ENCODE peak calls at places on chromosomes 1 and 21, in nine cellular contexts. P, A, M, R, N, Y, B, L and U are unnamed samples.

GRCh38 chr1:19644761-19645543 is 841 bp downstream of the NBL1 start:
- DNase-seq in R (no peak), M (peak), B (no peak), Y (no peak), L (no peak), A (no peak), P (peak), N (no peak), U (no peak)

GRCh38 chr1:109786531-109787021 is 22.9 kb upstream of the EPS8L3 start:
- DNase-seq in N (peak), B (no peak), P (peak), Y (peak), M (peak), A (no peak), L (no peak), R (no peak), U (no peak)

GRCh38 chr1:78996791-78997190 is 9.7 kb downstream of the ADGRL4 start:
- DNase-seq in P (no peak), Y (no peak), M (no peak), A (no peak), L (no peak), N (no peak), B (no peak), R (no peak), U (no peak)

GRCh38 chr1:118970451-118970850 is 17.7 kb downstream of the TBX15 start:
- DNase-seq in P (no peak), A (no peak), N (no peak), B (no peak), Y (no peak), L (no peak), R (no peak), M (no peak), U (no peak)

GRCh38 chr1:208154040-208154439 is 90.1 kb downstream of the PLXNA2 start:
- DNase-seq in P (no peak), M (no peak), B (no peak), Y (no peak), R (no peak), A (no peak), L (no peak), N (no peak), U (no peak)

GRCh38 chr21:36790616-36791015 is 91.7 kb downstream of the SIM2 start:
- DNase-seq in Y (no peak), R (no peak), B (no peak), N (no peak), L (no peak), M (no peak), A (peak), P (no peak), U (no peak)

GRCh38 chr1:79588719-79589118 is 582.2 kb upstream of the ADGRL4 start:
- DNase-seq in B (no peak), L (no peak), R (no peak), A (no peak), M (no peak), N (no peak), P (no peak), Y (no peak), U (no peak)

GRCh38 chr1:178417858-178418257 is 78.9 kb downstream of the CLEC20A start:
- DNase-seq in P (no peak), B (no peak), L (peak), M (no peak), Y (no peak), A (peak), R (no peak), N (peak), U (peak)

GRCh38 chr1:227127891-227128290 is 187.8 kb downstream of the COQ8A start:
- DNase-seq in R (no peak), A (no peak), B (no peak), L (no peak), P (no peak), M (no peak), N (no peak), Y (no peak), U (no peak)

GRCh38 chr1:240258910-240259309 is 167.2 kb downstream of the FMN2 start:
- DNase-seq in B (no peak), Y (no peak), R (no peak), P (no peak), M (no peak), A (peak), L (peak), N (peak), U (peak)

GRCh38 chr1:59063501-59063900 is 233.4 kb upstream of the FGGY start:
- DNase-seq in N (no peak), B (no peak), L (no peak), P (no peak), A (no peak), M (no peak), R (no peak), Y (no peak), U (no peak)

GRCh38 chr1:12528021-12528852 is 89.8 kb downstream of the DHRS3 start:
- DNase-seq in B (peak), A (peak), N (peak), Y (peak), M (peak), R (peak), L (peak), P (peak), U (peak)

GRCh38 chr1:54253480-54253879 is 53.5 kb downstream of the MRPL37 start:
- DNase-seq in P (no peak), Y (no peak), R (peak), L (peak), M (no peak), B (no peak), A (peak), N (peak), U (peak)

GRCh38 chr1:54328117-54328636 is 78.0 kb downstream of the SSBP3 start:
- DNase-seq in N (no peak), M (no peak), L (no peak), A (peak), B (no peak), R (no peak), Y (no peak), P (no peak), U (no peak)

GRCh38 chr1:6127587-6128163 is 52.4 kb downstream of the CHD5 start:
- DNase-seq in A (peak), Y (peak), P (no peak), N (peak), M (peak), R (peak), B (peak), L (no peak), U (peak)

GRCh38 chr1:199243423-199244061 is 604.7 kb downstream of the PTPRC start:
- DNase-seq in Y (peak), R (no peak), L (no peak), N (peak), M (peak), P (peak), B (peak), A (peak), U (peak)

GRCh38 chr1:77832889-77833288 is 53.4 kb downstream of the MIGA1 start:
- DNase-seq in Y (no peak), L (peak), A (peak), R (no peak), B (no peak), M (no peak), P (no peak), N (peak), U (peak)

GRCh38 chr21:44263221-44263671 is 1.5 kb upstream of the DNMT3L start:
- DNase-seq in M (no peak), R (no peak), Y (peak), B (no peak), L (no peak), A (no peak), P (no peak), N (no peak), U (no peak)

GRCh38 chr1:79532555-79532954 is 526.0 kb upstream of the ADGRL4 start:
- DNase-seq in N (no peak), M (no peak), A (no peak), L (no peak), Y (no peak), R (no peak), P (no peak), B (no peak), U (no peak)

GRCh38 chr1:202713110-202713509 is 2.9 kb upstream of the SYT2 start:
- DNase-seq in B (no peak), P (no peak), N (peak), Y (no peak), R (no peak), A (no peak), M (no peak), L (no peak), U (no peak)

GRCh38 chr1:58545591-58546519 is 671 bp downstream of the OMA1 start:
- DNase-seq in B (peak), M (peak), N (peak), R (peak), P (peak), L (peak), A (peak), Y (peak), U (peak)

GRCh38 chr1:240462766-240463410 is 149.1 kb downstream of the GREM2 start:
- DNase-seq in P (no peak), M (no peak), Y (no peak), N (no peak), L (no peak), A (no peak), B (no peak), R (no peak), U (no peak)

GRCh38 chr1:180273066-180273465 is 43.0 kb downstream of the LHX4 start:
- DNase-seq in P (no peak), N (no peak), R (no peak), M (no peak), L (no peak), B (no peak), Y (no peak), A (no peak), U (no peak)

GRCh38 chr1:93680121-93681094 is 1.2 kb downstream of the BCAR3 start:
- DNase-seq in Y (peak), L (peak), B (peak), M (peak), R (peak), A (peak), P (peak), N (peak), U (peak)

GRCh38 chr1:93427656-93428055 is 20.3 kb upstream of the FNBP1L start:
- DNase-seq in A (no peak), N (no peak), P (no peak), Y (no peak), L (no peak), M (peak), R (no peak), B (no peak), U (no peak)

GRCh38 chr1:55127827-55128343 is 87.3 kb downstream of the USP24 start:
- DNase-seq in N (peak), B (no peak), M (no peak), P (no peak), Y (no peak), A (peak), L (no peak), R (no peak), U (peak)

GRCh38 chr1:208788013-208788412 is 543.8 kb upstream of the PLXNA2 start:
- DNase-seq in Y (no peak), M (no peak), B (no peak), R (no peak), L (no peak), N (no peak), A (no peak), P (no peak), U (no peak)

GRCh38 chr1:110034451-110035235 is at the start of gene STRIP1:
- DNase-seq in N (peak), B (peak), M (peak), Y (peak), R (peak), A (peak), L (peak), P (peak), U (peak)

GRCh38 chr1:239999170-239999569 is 92.5 kb upstream of the FMN2 start:
- DNase-seq in N (no peak), Y (no peak), P (no peak), A (no peak), M (no peak), L (no peak), R (no peak), B (no peak), U (no peak)

GRCh38 chr1:220084460-220084859 is 5.1 kb downstream of the BPNT1 start:
- DNase-seq in A (no peak), B (no peak), Y (no peak), N (no peak), M (no peak), L (no peak), R (no peak), P (no peak), U (no peak)

GRCh38 chr1:43605761-43606160 is 44.2 kb upstream of the KDM4A start:
- DNase-seq in R (no peak), L (no peak), B (no peak), N (no peak), A (no peak), Y (no peak), M (no peak), P (no peak), U (no peak)

GRCh38 chr21:45942755-45943629 is 38.6 kb upstream of the COL6A1 start:
- DNase-seq in L (no peak), A (no peak), Y (peak), R (no peak), B (no peak), P (no peak), M (no peak), N (no peak), U (no peak)

GRCh38 chr1:20625176-20626097 is 7.8 kb upstream of the PINK1 start:
- DNase-seq in Y (no peak), A (no peak), R (no peak), B (no peak), L (no peak), P (no peak), M (no peak), N (no peak), U (no peak)

GRCh38 chr21:18986197-18986596 is 582.6 kb upstream of the TMPRSS15 start:
- DNase-seq in L (no peak), P (no peak), M (no peak), R (no peak), A (no peak), N (no peak), Y (no peak), B (no peak), U (peak)
- H3K4me3 ChIP-seq in L (no peak), P (no peak), M (no peak), R (no peak), A (no peak), N (no peak), Y (no peak), B (no peak), U (no peak)

GRCh38 chr1:27366411-27367159 is at the start of gene MAP3K6:
- DNase-seq in N (peak), M (peak), R (peak), Y (peak), L (no peak), A (peak), P (peak), B (peak), U (peak)
- TF ChIP-seq CTCF in N (peak), M (peak), R (peak), Y (no peak), L (no peak), A (peak), P (no peak), B (no peak), U (peak)

DNA sequence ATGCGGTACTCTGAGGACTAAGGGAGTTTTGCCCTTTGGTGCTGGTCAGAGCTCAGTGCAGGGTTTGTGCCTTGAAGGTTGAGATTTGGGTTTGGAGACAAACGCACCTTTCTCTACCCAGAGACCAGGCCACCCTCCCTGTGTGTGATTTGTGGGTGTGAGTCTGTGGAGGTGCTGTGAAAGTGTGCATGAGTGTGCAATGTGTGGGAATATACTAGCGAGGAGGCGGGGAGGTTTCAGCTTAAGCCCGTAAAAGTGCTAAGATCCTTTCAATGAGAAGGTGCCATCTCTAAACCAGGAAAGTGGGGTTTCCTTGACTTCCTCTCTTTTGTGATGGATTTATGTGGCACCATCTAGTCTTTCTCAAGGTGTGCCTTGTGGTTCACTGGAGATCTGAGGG is 225.7 kb downstream of the HHAT start:
- DNase-seq in L (no peak), B (no peak), N (no peak), M (no peak), P (no peak), Y (no peak), R (no peak), A (no peak), U (no peak)
- H3K4me3 ChIP-seq in L (no peak), B (no peak), N (no peak), M (no peak), P (no peak), Y (no peak), R (no peak), A (no peak), U (no peak)

DNA sequence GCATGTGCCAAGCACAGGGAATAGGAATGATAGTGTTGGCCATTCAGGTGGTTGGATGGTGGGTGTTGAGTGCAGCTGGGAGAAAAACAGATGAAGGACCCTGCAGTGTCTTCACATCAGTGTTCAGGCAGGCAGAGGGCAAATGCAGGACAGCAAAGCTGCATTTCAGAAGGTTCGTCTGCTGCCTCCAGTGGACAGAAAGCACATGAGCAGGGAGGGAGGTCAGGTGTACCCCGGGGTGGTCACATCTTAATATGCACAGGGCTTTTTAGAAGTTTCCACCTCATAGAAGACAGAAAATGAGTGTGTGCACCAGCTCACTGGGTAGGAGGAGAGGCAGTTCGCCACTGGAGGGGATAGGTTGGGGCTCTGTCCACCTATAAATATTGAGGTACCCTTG is 184.9 kb downstream of the SLC35F3 start:
- DNase-seq in M (no peak), N (no peak), Y (no peak), L (no peak), P (no peak), R (no peak), B (no peak), A (no peak), U (no peak)
- TF ChIP-seq CTCF in M (no peak), N (no peak), Y (no peak), L (peak), P (no peak), R (no peak), B (peak), A (no peak), U (peak)